ENCODE peak calls at places on chromosomes 6 and 20, in seven cellular contexts. One of them, this sample, is unnamed.

GRCh38 chr20:2698186-2698817 is 5.7 kb downstream of the EBF4 start:
- DNase-seq in heart right ventricle: no peak
- DNase-seq in BJ: no peak
- DNase-seq in neural crest cell: no peak
- DNase-seq in astrocyte of the spinal cord: no peak
- DNase-seq in body of pancreas: no peak
- DNase-seq in GM12865: no peak
- DNase-seq in this sample: peak; percentile 6

GRCh38 chr6:155599571-155599970 is 143.9 kb upstream of the NOX3 start:
- DNase-seq in astrocyte of the spinal cord: no peak
- DNase-seq in heart right ventricle: no peak
- DNase-seq in GM12865: no peak
- DNase-seq in neural crest cell: peak; percentile 22
- DNase-seq in body of pancreas: no peak
- DNase-seq in BJ: no peak
- DNase-seq in this sample: no peak

GRCh38 chr6:108831104-108831503 is 17.1 kb upstream of the ARMC2 start:
- DNase-seq in heart right ventricle: no peak
- DNase-seq in body of pancreas: no peak
- DNase-seq in neural crest cell: no peak
- DNase-seq in BJ: no peak
- DNase-seq in GM12865: no peak
- DNase-seq in astrocyte of the spinal cord: no peak
- DNase-seq in this sample: no peak

GRCh38 chr20:41717464-41717863 is 99.3 kb upstream of the CHD6 start:
- DNase-seq in neural crest cell: no peak
- DNase-seq in GM12865: no peak
- DNase-seq in BJ: no peak
- DNase-seq in heart right ventricle: no peak
- DNase-seq in body of pancreas: peak; percentile 21
- DNase-seq in astrocyte of the spinal cord: no peak
- DNase-seq in this sample: no peak

GRCh38 chr6:17281497-17282481 is 628 bp downstream of the RBM24 start:
- DNase-seq in GM12865: no peak
- DNase-seq in neural crest cell: peak; percentile 21
- DNase-seq in BJ: no peak
- DNase-seq in heart right ventricle: peak; percentile 16
- DNase-seq in body of pancreas: peak; percentile 8
- DNase-seq in astrocyte of the spinal cord: peak; percentile 36
- DNase-seq in this sample: peak; percentile 25

GRCh38 chr6:114195736-114196403 is 147.0 kb downstream of the HS3ST5 start:
- DNase-seq in astrocyte of the spinal cord: no peak
- DNase-seq in heart right ventricle: no peak
- DNase-seq in body of pancreas: no peak
- DNase-seq in GM12865: no peak
- DNase-seq in neural crest cell: no peak
- DNase-seq in BJ: no peak
- DNase-seq in this sample: no peak

GRCh38 chr20:40276291-40276690 is 412.7 kb downstream of the MAFB start:
- DNase-seq in heart right ventricle: no peak
- DNase-seq in astrocyte of the spinal cord: no peak
- DNase-seq in body of pancreas: no peak
- DNase-seq in GM12865: no peak
- DNase-seq in BJ: no peak
- DNase-seq in neural crest cell: no peak
- DNase-seq in this sample: no peak

GRCh38 chr6:3176562-3177355 is 19.4 kb upstream of the TUBB2A start:
- DNase-seq in astrocyte of the spinal cord: peak; percentile 91
- DNase-seq in body of pancreas: no peak
- DNase-seq in heart right ventricle: no peak
- DNase-seq in GM12865: no peak
- DNase-seq in neural crest cell: no peak
- DNase-seq in BJ: no peak
- DNase-seq in this sample: no peak

GRCh38 chr20:49699200-49699992 is 14.3 kb downstream of the B4GALT5 start:
- DNase-seq in astrocyte of the spinal cord: no peak
- DNase-seq in BJ: no peak
- DNase-seq in body of pancreas: no peak
- DNase-seq in heart right ventricle: no peak
- DNase-seq in GM12865: peak; percentile 85
- DNase-seq in neural crest cell: no peak
- DNase-seq in this sample: no peak

GRCh38 chr20:33322456-33322855 is 39.4 kb downstream of the BPIFB1 start:
- DNase-seq in heart right ventricle: no peak
- DNase-seq in GM12865: no peak
- DNase-seq in astrocyte of the spinal cord: no peak
- DNase-seq in BJ: no peak
- DNase-seq in body of pancreas: no peak
- DNase-seq in neural crest cell: no peak
- DNase-seq in this sample: no peak

GRCh38 chr6:143427109-143427817 is 23.2 kb downstream of the ADAT2 start:
- DNase-seq in BJ: peak; percentile 66
- DNase-seq in heart right ventricle: peak; percentile 53
- DNase-seq in GM12865: peak; percentile 82
- DNase-seq in neural crest cell: peak; percentile 73
- DNase-seq in body of pancreas: peak; percentile 69
- DNase-seq in astrocyte of the spinal cord: peak; percentile 87
- DNase-seq in this sample: peak; percentile 75

GRCh38 chr6:12717356-12717755 is 789 bp downstream of the PHACTR1 start:
- DNase-seq in neural crest cell: no peak
- DNase-seq in BJ: no peak
- DNase-seq in body of pancreas: no peak
- DNase-seq in astrocyte of the spinal cord: peak; percentile 4
- DNase-seq in heart right ventricle: no peak
- DNase-seq in GM12865: no peak
- DNase-seq in this sample: no peak

GRCh38 chr6:184161-184695 is 108.1 kb upstream of the DUSP22 start:
- DNase-seq in BJ: no peak
- DNase-seq in astrocyte of the spinal cord: no peak
- DNase-seq in heart right ventricle: no peak
- DNase-seq in body of pancreas: no peak
- DNase-seq in GM12865: no peak
- DNase-seq in neural crest cell: no peak
- DNase-seq in this sample: no peak

GRCh38 chr6:150451767-150452641 is 83.2 kb downstream of the IYD start:
- DNase-seq in body of pancreas: no peak
- DNase-seq in heart right ventricle: no peak
- DNase-seq in neural crest cell: no peak
- DNase-seq in GM12865: no peak
- DNase-seq in BJ: no peak
- DNase-seq in astrocyte of the spinal cord: no peak
- DNase-seq in this sample: no peak

GRCh38 chr6:68875403-68875802 is 240.3 kb downstream of the ADGRB3 start:
- DNase-seq in BJ: no peak
- DNase-seq in heart right ventricle: no peak
- DNase-seq in GM12865: no peak
- DNase-seq in body of pancreas: no peak
- DNase-seq in astrocyte of the spinal cord: no peak
- DNase-seq in neural crest cell: no peak
- DNase-seq in this sample: no peak

GRCh38 chr6:68880050-68880449 is 245.0 kb downstream of the ADGRB3 start:
- DNase-seq in BJ: no peak
- DNase-seq in heart right ventricle: no peak
- DNase-seq in astrocyte of the spinal cord: no peak
- DNase-seq in GM12865: no peak
- DNase-seq in neural crest cell: no peak
- DNase-seq in body of pancreas: no peak
- DNase-seq in this sample: no peak

GRCh38 chr6:68873236-68873635 is 238.2 kb downstream of the ADGRB3 start:
- DNase-seq in neural crest cell: no peak
- DNase-seq in astrocyte of the spinal cord: no peak
- DNase-seq in body of pancreas: no peak
- DNase-seq in BJ: no peak
- DNase-seq in GM12865: no peak
- DNase-seq in heart right ventricle: no peak
- DNase-seq in this sample: no peak

GRCh38 chr6:68874747-68875146 is 239.7 kb downstream of the ADGRB3 start:
- DNase-seq in neural crest cell: no peak
- DNase-seq in heart right ventricle: no peak
- DNase-seq in GM12865: no peak
- DNase-seq in astrocyte of the spinal cord: no peak
- DNase-seq in BJ: no peak
- DNase-seq in body of pancreas: no peak
- DNase-seq in this sample: no peak

GRCh38 chr6:68876792-68877493 is 241.9 kb downstream of the ADGRB3 start:
- DNase-seq in heart right ventricle: no peak
- DNase-seq in body of pancreas: no peak
- DNase-seq in neural crest cell: no peak
- DNase-seq in GM12865: peak; percentile 8
- DNase-seq in BJ: no peak
- DNase-seq in astrocyte of the spinal cord: peak; percentile 40
- DNase-seq in this sample: no peak
- TF ChIP-seq CTCF in heart right ventricle: peak; percentile 51
- TF ChIP-seq CTCF in body of pancreas: peak; percentile 16
- TF ChIP-seq CTCF in neural crest cell: peak; percentile 73
- TF ChIP-seq CTCF in GM12865: peak; percentile 29
- TF ChIP-seq CTCF in BJ: peak; percentile 21
- TF ChIP-seq CTCF in astrocyte of the spinal cord: peak; percentile 37
- TF ChIP-seq CTCF in this sample: peak; percentile 69

DNA sequence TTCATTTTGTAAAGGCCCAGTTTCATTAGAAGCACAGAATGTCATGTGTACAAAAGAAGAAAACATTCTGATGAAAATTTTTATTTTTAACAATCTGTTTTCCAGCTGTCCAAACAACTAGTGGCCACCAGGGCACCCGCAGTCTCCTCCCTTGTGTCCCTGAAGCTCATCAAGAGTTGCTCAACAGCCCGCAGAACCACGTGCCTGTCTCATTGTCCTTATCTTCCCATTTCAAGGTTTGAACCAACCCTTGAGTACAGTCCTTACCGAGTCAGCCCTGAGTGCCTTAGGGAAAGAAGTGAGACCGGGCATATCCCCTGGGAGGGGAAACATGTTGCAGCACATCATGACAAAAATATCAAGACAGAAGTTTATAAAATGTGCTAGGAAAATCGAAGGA is 15.9 kb upstream of the ZNF133 start:
- DNase-seq in heart right ventricle: peak; percentile 34
- DNase-seq in neural crest cell: no peak
- DNase-seq in body of pancreas: no peak
- DNase-seq in GM12865: no peak
- DNase-seq in astrocyte of the spinal cord: no peak
- DNase-seq in BJ: no peak
- DNase-seq in this sample: no peak
- TF ChIP-seq CTCF in heart right ventricle: no peak
- TF ChIP-seq CTCF in neural crest cell: peak; percentile 40
- TF ChIP-seq CTCF in body of pancreas: no peak
- TF ChIP-seq CTCF in GM12865: no peak
- TF ChIP-seq CTCF in astrocyte of the spinal cord: no peak
- TF ChIP-seq CTCF in BJ: peak; percentile 24
- TF ChIP-seq CTCF in this sample: peak; percentile 25

GRCh38 chr6:30691208-30691872 is 556 bp upstream of the NRM start:
- DNase-seq in GM12865: no peak
- DNase-seq in neural crest cell: no peak
- DNase-seq in body of pancreas: no peak
- DNase-seq in BJ: no peak
- DNase-seq in astrocyte of the spinal cord: no peak
- DNase-seq in heart right ventricle: no peak
- DNase-seq in this sample: no peak

GRCh38 chr6:30689022-30689865 is 1.5 kb downstream of the NRM start:
- DNase-seq in BJ: no peak
- DNase-seq in heart right ventricle: no peak
- DNase-seq in GM12865: peak; percentile 26
- DNase-seq in astrocyte of the spinal cord: no peak
- DNase-seq in body of pancreas: no peak
- DNase-seq in neural crest cell: no peak
- DNase-seq in this sample: no peak

GRCh38 chr6:30688569-30688968 is 2.1 kb upstream of the PPP1R18 start:
- DNase-seq in neural crest cell: no peak
- DNase-seq in GM12865: peak; percentile 74
- DNase-seq in astrocyte of the spinal cord: no peak
- DNase-seq in BJ: no peak
- DNase-seq in body of pancreas: no peak
- DNase-seq in heart right ventricle: no peak
- DNase-seq in this sample: no peak

GRCh38 chr6:30689985-30690384 is 799 bp downstream of the NRM start:
- DNase-seq in neural crest cell: no peak
- DNase-seq in heart right ventricle: no peak
- DNase-seq in BJ: no peak
- DNase-seq in GM12865: no peak
- DNase-seq in astrocyte of the spinal cord: no peak
- DNase-seq in body of pancreas: no peak
- DNase-seq in this sample: no peak

DNA sequence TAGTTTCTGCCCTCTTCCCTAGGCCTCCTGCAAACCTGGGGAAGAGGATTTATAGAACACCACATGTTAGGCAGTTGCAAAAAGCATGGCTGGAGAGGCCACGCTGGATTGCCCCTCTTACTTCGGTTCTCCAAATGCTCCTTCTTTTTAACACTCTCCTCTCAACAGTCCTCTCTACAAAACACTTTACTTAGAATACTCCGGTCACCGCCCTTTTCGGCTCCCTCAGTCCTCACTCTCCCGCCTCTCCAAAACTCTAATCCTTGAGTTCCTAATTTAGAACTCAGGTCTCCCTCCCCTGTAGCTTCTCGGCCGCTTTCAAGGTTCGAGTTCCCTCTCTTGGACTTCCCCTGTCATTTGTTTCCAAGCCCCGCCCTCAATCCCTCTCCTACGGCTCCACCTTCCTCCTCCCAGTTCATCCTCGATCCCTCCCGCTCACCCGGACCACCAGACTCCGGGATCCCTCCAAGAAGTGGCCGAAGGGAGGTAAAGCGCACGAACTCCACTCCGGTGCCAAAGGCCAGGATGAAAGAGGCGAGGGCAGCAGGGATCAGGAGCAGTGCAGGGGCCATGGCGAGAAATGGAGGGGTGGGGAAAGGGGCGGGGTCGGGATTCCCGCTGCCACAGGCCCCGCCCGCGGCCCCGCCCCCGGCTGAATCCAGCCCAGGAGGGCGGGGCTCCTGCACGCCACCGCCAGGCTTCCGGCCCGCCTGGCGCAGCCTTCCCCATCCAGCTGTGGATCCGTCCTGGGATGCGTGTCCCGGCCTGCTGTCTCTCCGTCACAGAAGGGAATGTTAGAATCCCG is at the start of gene NRM:
- DNase-seq in astrocyte of the spinal cord: peak; percentile 84
- DNase-seq in neural crest cell: peak; percentile 75
- DNase-seq in heart right ventricle: peak; percentile 92
- DNase-seq in BJ: no peak
- DNase-seq in body of pancreas: peak; percentile 90
- DNase-seq in GM12865: peak; percentile 84
- DNase-seq in this sample: peak; percentile 69
- TF ChIP-seq CTCF in astrocyte of the spinal cord: no peak
- TF ChIP-seq CTCF in neural crest cell: no peak
- TF ChIP-seq CTCF in heart right ventricle: no peak
- TF ChIP-seq CTCF in BJ: no peak
- TF ChIP-seq CTCF in body of pancreas: no peak
- TF ChIP-seq CTCF in GM12865: no peak
- TF ChIP-seq CTCF in this sample: no peak

DNA sequence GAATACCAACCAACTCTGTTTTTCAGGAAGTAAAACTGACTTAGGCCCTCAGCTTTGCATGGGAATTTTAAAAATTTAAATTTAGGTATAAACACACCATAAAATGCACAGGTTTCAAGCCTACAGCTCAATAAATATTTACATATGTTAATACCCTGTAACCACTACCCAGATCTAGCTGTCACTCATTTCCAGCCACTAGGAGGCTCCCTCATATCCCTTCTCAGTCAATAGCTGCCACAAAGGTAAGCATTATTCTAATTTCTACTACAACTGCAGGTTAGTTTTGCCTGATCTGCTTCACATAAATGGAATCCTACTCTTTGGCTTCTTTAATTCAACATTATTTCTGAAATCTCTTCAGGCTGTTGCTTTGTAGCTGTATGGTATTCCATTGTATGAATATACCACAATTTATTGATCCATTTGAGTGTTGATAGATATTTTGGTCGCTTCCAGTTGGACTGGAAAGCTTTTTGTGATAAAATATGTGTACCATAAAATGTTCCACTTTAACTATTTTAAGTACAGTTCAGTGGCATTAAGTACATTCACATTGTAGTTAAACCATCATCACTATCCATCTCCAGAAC is 32.5 kb upstream of the MEI4 start:
- DNase-seq in astrocyte of the spinal cord: peak; percentile 7
- DNase-seq in BJ: no peak
- DNase-seq in neural crest cell: peak; percentile 4
- DNase-seq in GM12865: peak; percentile 34
- DNase-seq in body of pancreas: peak; percentile 44
- DNase-seq in heart right ventricle: no peak
- DNase-seq in this sample: no peak
- TF ChIP-seq CTCF in astrocyte of the spinal cord: peak; percentile 50
- TF ChIP-seq CTCF in BJ: no peak
- TF ChIP-seq CTCF in neural crest cell: peak; percentile 66
- TF ChIP-seq CTCF in GM12865: peak; percentile 49
- TF ChIP-seq CTCF in body of pancreas: peak; percentile 35
- TF ChIP-seq CTCF in heart right ventricle: no peak
- TF ChIP-seq CTCF in this sample: peak; percentile 30

This sample was measured in progenitor cell of endocrine pancreas.